ENCODE peak calls at places on chromosomes 16 and 17, in six cellular contexts. T is AG09309; M is hepatic stellate cell; D is activated naive CD4-positive, alpha-beta T cell; G is LHCN-M2; Q is left cardiac atrium. U is an unnamed sample.

GRCh38 chr16:66366433-66367299 is at the start of gene CDH5:
- DNase-seq in T (no peak), M (no peak), D (no peak), G (no peak), Q (peak; percentile 88), U (no peak)

GRCh38 chr16:10729649-10730048 is 14.0 kb upstream of the NUBP1 start:
- DNase-seq in T (peak; percentile 24), M (no peak), D (no peak), G (peak; percentile 72), Q (no peak), U (no peak)

GRCh38 chr16:49617016-49617569 is 238.8 kb downstream of the ZNF423 start:
- DNase-seq in T (no peak), M (no peak), D (no peak), G (no peak), Q (no peak), U (no peak)

GRCh38 chr17:51000835-51001638 is 119.6 kb downstream of the SPAG9 start:
- DNase-seq in T (peak; percentile 60), M (peak; percentile 40), D (no peak), G (peak; percentile 71), Q (no peak), U (no peak)

GRCh38 chr17:50831430-50832064 is 3.8 kb upstream of the WFIKKN2 start:
- DNase-seq in T (no peak), M (no peak), D (no peak), G (no peak), Q (no peak), U (no peak)

GRCh38 chr16:25110392-25110947 is 1.1 kb upstream of the LCMT1 start:
- DNase-seq in T (no peak), M (no peak), D (no peak), G (peak; percentile 5), Q (no peak), U (no peak)

GRCh38 chr17:65389956-65390355 is 171.5 kb downstream of the AXIN2 start:
- DNase-seq in T (peak; percentile 34), M (peak; percentile 50), D (no peak), G (peak; percentile 71), Q (no peak), U (no peak)

GRCh38 chr16:51151435-51151950 is 423 bp upstream of the SALL1 start:
- DNase-seq in T (no peak), M (no peak), D (no peak), G (no peak), Q (peak; percentile 74), U (no peak)

GRCh38 chr17:45740553-45741330 is 43.4 kb upstream of the CRHR1 start:
- DNase-seq in T (no peak), M (peak; percentile 54), D (no peak), G (peak; percentile 20), Q (no peak), U (no peak)

U was measured in D721Med.